ENCODE peak calls at places on chromosome 10, in six cellular contexts. L is neural progenitor cell, M is heart right ventricle, T is endothelial cell of umbilical vein, P is spleen, S is dorsolateral prefrontal cortex. C is an unnamed sample.

GRCh38 chr10:11782793-11783557 is 40.2 kb upstream of the PROSER2 start:
- DNase-seq in M (no peak), T (peak; percentile 64), S (no peak), L (peak; percentile 76), P (peak; percentile 32), C (no peak)

GRCh38 chr10:11894381-11895107 is 71.4 kb downstream of the PROSER2 start:
- DNase-seq in P (peak; percentile 63), L (no peak), T (no peak), M (no peak), S (no peak), C (no peak)

GRCh38 chr10:33365314-33365713 is 30.8 kb upstream of the NRP1 start:
- DNase-seq in M (no peak), S (no peak), P (no peak), T (no peak), L (no peak), C (no peak)

GRCh38 chr10:110303681-110304080 is 1.0 kb downstream of the SMNDC1 start:
- DNase-seq in P (no peak), S (no peak), L (no peak), T (peak; percentile 6), M (no peak), C (no peak)

GRCh38 chr10:118918689-118919088 is 110.8 kb upstream of the NANOS1 start:
- DNase-seq in L (no peak), P (no peak), T (peak; percentile 41), M (no peak), S (no peak), C (no peak)

GRCh38 chr10:124388476-124388822 is 30.3 kb downstream of the OAT start:
- DNase-seq in S (no peak), L (no peak), P (no peak), T (no peak), M (no peak), C (no peak)

GRCh38 chr10:29266641-29267040 is 22.2 kb upstream of the LYZL1 start:
- DNase-seq in S (peak; percentile 21), P (no peak), L (peak; percentile 84), T (no peak), M (no peak), C (no peak)

GRCh38 chr10:119454990-119455389 is 87.5 kb downstream of the RGS10 start:
- DNase-seq in S (no peak), P (no peak), L (no peak), M (no peak), T (no peak), C (no peak)

GRCh38 chr10:98246911-98247820 is 20.8 kb downstream of the LOXL4 start:
- DNase-seq in M (no peak), S (no peak), L (no peak), P (no peak), T (no peak), C (no peak)

GRCh38 chr10:131818510-131819234 is 82.1 kb upstream of the PPP2R2D start:
- DNase-seq in P (no peak), S (no peak), T (no peak), L (no peak), M (no peak), C (no peak)

GRCh38 chr10:104254493-104255243 is at the start of gene GSTO1:
- DNase-seq in L (peak; percentile 67), P (peak; percentile 93), S (peak; percentile 77), T (peak; percentile 64), M (peak; percentile 86), C (peak; percentile 61)

GRCh38 chr10:50629495-50630122 is 5.9 kb upstream of the SGMS1 start:
- DNase-seq in P (no peak), T (no peak), S (no peak), L (no peak), M (no peak), C (no peak)

GRCh38 chr10:124362572-124362971 is 56.2 kb downstream of the OAT start:
- DNase-seq in T (no peak), P (peak; percentile 24), L (no peak), M (no peak), S (no peak), C (no peak)

GRCh38 chr10:111077715-111078504 is 1.1 kb downstream of the ADRA2A start:
- DNase-seq in L (peak; percentile 21), P (no peak), T (peak; percentile 13), M (peak; percentile 48), S (no peak), C (no peak)

GRCh38 chr10:76738991-76739390 is 898.6 kb downstream of the KCNMA1 start:
- DNase-seq in T (no peak), M (no peak), S (no peak), P (no peak), L (no peak), C (no peak)

GRCh38 chr10:112265745-112266144 is 17.5 kb upstream of the TECTB start:
- DNase-seq in L (no peak), S (no peak), P (no peak), M (no peak), T (no peak), C (no peak)

GRCh38 chr10:24851595-24851994 is 100.8 kb downstream of the PRTFDC1 start:
- DNase-seq in M (no peak), L (no peak), T (peak; percentile 96), S (peak; percentile 36), P (no peak), C (no peak)

GRCh38 chr10:60739581-60739980 is 38.7 kb upstream of the CDK1 start:
- DNase-seq in L (no peak), S (no peak), P (no peak), M (no peak), T (no peak), C (no peak)

GRCh38 chr10:69160809-69161225 is 19.2 kb upstream of the SUPV3L1 start:
- DNase-seq in P (no peak), S (no peak), M (no peak), L (no peak), T (no peak), C (no peak)

GRCh38 chr10:89173075-89173474 is 34.0 kb downstream of the CH25H start:
- DNase-seq in S (no peak), T (peak; percentile 21), L (no peak), M (no peak), P (no peak), C (no peak)

GRCh38 chr10:89171263-89171872 is 35.7 kb downstream of the CH25H start:
- DNase-seq in P (no peak), L (no peak), S (no peak), T (no peak), M (no peak), C (no peak)

GRCh38 chr10:89171996-89172395 is 35.1 kb downstream of the CH25H start:
- DNase-seq in L (no peak), T (no peak), P (no peak), S (no peak), M (no peak), C (no peak)

DNA sequence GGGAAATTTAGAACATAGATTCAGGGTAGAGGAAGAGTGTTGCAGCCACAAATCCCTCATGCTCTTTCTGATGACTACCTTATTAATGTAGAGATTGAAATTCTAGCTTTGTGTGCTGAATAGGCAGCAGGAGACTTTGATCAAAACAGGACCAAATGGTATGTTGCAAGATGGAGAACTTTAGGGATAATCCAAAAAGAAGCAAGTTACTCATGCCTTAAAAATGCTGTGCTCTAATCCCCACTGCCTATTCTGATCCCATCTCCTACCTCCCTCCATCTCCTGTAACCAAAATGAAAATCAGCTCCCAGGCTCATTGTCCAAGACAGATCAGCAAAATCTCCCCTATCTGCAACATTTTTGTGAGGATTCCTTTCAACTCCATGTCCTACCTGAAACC is 31.3 kb downstream of the CH25H start:
- DNase-seq in T (no peak), P (no peak), M (no peak), S (no peak), L (no peak), C (no peak)
- H3K27ac ChIP-seq in T (no peak overlapping the region), P (no peak overlapping the region), M (no peak overlapping the region), S (no peak overlapping the region), L (no peak overlapping the region), C (no peak overlapping the region)

GRCh38 chr10:122206471-122207065 is 64.5 kb upstream of the BTBD16 start:
- DNase-seq in M (no peak), L (no peak), T (no peak), P (no peak), S (peak; percentile 27), C (no peak)
- TF ChIP-seq CTCF in M (peak; percentile 15), L (no peak), T (no peak), P (no peak), S (no peak), C (no peak)

GRCh38 chr10:26780106-26780792 is 80.5 kb downstream of the ABI1 start:
- DNase-seq in P (no peak), S (no peak), T (no peak), M (no peak), L (no peak), C (no peak)

GRCh38 chr10:26773633-26774032 is 76.1 kb downstream of the PDSS1 start:
- DNase-seq in P (no peak), T (no peak), S (no peak), L (no peak), M (no peak), C (no peak)

GRCh38 chr10:26779176-26779860 is 81.4 kb downstream of the ABI1 start:
- DNase-seq in S (no peak), P (no peak), L (no peak), M (no peak), T (no peak), C (no peak)

GRCh38 chr10:26777686-26778085 is 80.2 kb downstream of the PDSS1 start:
- DNase-seq in L (no peak), S (no peak), T (no peak), P (no peak), M (no peak), C (no peak)

GRCh38 chr10:26776258-26776657 is 78.8 kb downstream of the PDSS1 start:
- DNase-seq in L (no peak), S (no peak), T (no peak), P (no peak), M (no peak), C (no peak)
- H3K27ac ChIP-seq in L (no peak overlapping the region), S (no peak overlapping the region), T (no peak overlapping the region), P (no peak overlapping the region), M (no peak overlapping the region), C (no peak overlapping the region)

GRCh38 chr10:8702181-8702580 is 647.7 kb downstream of the GATA3 start:
- DNase-seq in S (no peak), P (no peak), T (no peak), M (no peak), L (no peak), C (no peak)
- TF ChIP-seq CTCF in S (no peak), P (no peak), T (no peak), M (no peak), L (no peak), C (no peak)